ENCODE peak calls at places on chromosomes 5 and 9, in ten cellular contexts. One of them, this sample, is unnamed.
A peak's percentile ranks its signal among the peaks of the same experiment; 100 is the strongest.

GRCh38 chr9:126295936-126296600 is 30.6 kb upstream of the MVB12B start:
- DNase-seq in NCI-H1092 treated with DMSO at 0.1 percent for 48 hours: no peak
- DNase-seq in HTR-8/SVneo: no peak
- DNase-seq in HuH-7.5: no peak
- DNase-seq in ELR: no peak
- DNase-seq in activated T-cell treated with anti-CD3 and anti-CD28 coated beads for 48 hours: no peak
- DNase-seq in HEK293T: no peak
- DNase-seq in NCI-H2081: no peak
- DNase-seq in frontal cortex: no peak
- DNase-seq in brain microvascular endothelial cell: no peak
- DNase-seq in this sample: no peak

GRCh38 chr5:174491265-174491664 is 233.1 kb upstream of the MSX2 start:
- DNase-seq in NCI-H1092 treated with DMSO at 0.1 percent for 48 hours: no peak
- DNase-seq in HTR-8/SVneo: no peak
- DNase-seq in HuH-7.5: no peak
- DNase-seq in ELR: no peak
- DNase-seq in activated T-cell treated with anti-CD3 and anti-CD28 coated beads for 48 hours: no peak
- DNase-seq in HEK293T: peak; percentile 3
- DNase-seq in NCI-H2081: no peak
- DNase-seq in frontal cortex: no peak
- DNase-seq in brain microvascular endothelial cell: no peak
- DNase-seq in this sample: no peak

GRCh38 chr5:148909001-148909400 is 82.6 kb downstream of the ADRB2 start:
- DNase-seq in NCI-H1092 treated with DMSO at 0.1 percent for 48 hours: no peak
- DNase-seq in HTR-8/SVneo: no peak
- DNase-seq in HuH-7.5: no peak
- DNase-seq in ELR: peak; percentile 82
- DNase-seq in activated T-cell treated with anti-CD3 and anti-CD28 coated beads for 48 hours: no peak
- DNase-seq in HEK293T: no peak
- DNase-seq in NCI-H2081: no peak
- DNase-seq in frontal cortex: no peak
- DNase-seq in brain microvascular endothelial cell: no peak
- DNase-seq in this sample: peak; percentile 23

GRCh38 chr5:111572561-111572960 is 60.2 kb upstream of the STARD4 start:
- DNase-seq in NCI-H1092 treated with DMSO at 0.1 percent for 48 hours: no peak
- DNase-seq in HTR-8/SVneo: no peak
- DNase-seq in HuH-7.5: no peak
- DNase-seq in ELR: no peak
- DNase-seq in activated T-cell treated with anti-CD3 and anti-CD28 coated beads for 48 hours: no peak
- DNase-seq in HEK293T: no peak
- DNase-seq in NCI-H2081: no peak
- DNase-seq in frontal cortex: no peak
- DNase-seq in brain microvascular endothelial cell: no peak
- DNase-seq in this sample: no peak

GRCh38 chr9:87859137-87859536 is 23.5 kb upstream of the SPATA31E1 start:
- DNase-seq in NCI-H1092 treated with DMSO at 0.1 percent for 48 hours: no peak
- DNase-seq in HTR-8/SVneo: no peak
- DNase-seq in HuH-7.5: no peak
- DNase-seq in ELR: no peak
- DNase-seq in activated T-cell treated with anti-CD3 and anti-CD28 coated beads for 48 hours: no peak
- DNase-seq in HEK293T: no peak
- DNase-seq in NCI-H2081: no peak
- DNase-seq in frontal cortex: no peak
- DNase-seq in brain microvascular endothelial cell: no peak
- DNase-seq in this sample: no peak

GRCh38 chr5:179194201-179194910 is 134.2 kb downstream of the ZNF354C start:
- DNase-seq in NCI-H1092 treated with DMSO at 0.1 percent for 48 hours: no peak
- DNase-seq in HTR-8/SVneo: no peak
- DNase-seq in HuH-7.5: no peak
- DNase-seq in ELR: no peak
- DNase-seq in activated T-cell treated with anti-CD3 and anti-CD28 coated beads for 48 hours: no peak
- DNase-seq in HEK293T: no peak
- DNase-seq in NCI-H2081: no peak
- DNase-seq in frontal cortex: no peak
- DNase-seq in brain microvascular endothelial cell: no peak
- DNase-seq in this sample: no peak

GRCh38 chr9:89820337-89820736 is 215.5 kb downstream of the GADD45G start:
- DNase-seq in NCI-H1092 treated with DMSO at 0.1 percent for 48 hours: no peak
- DNase-seq in HTR-8/SVneo: no peak
- DNase-seq in HuH-7.5: no peak
- DNase-seq in ELR: no peak
- DNase-seq in activated T-cell treated with anti-CD3 and anti-CD28 coated beads for 48 hours: no peak
- DNase-seq in HEK293T: no peak
- DNase-seq in NCI-H2081: no peak
- DNase-seq in frontal cortex: no peak
- DNase-seq in brain microvascular endothelial cell: no peak
- DNase-seq in this sample: no peak

GRCh38 chr5:135242021-135242480 is 157.0 kb downstream of the MACROH2A1 start:
- DNase-seq in NCI-H1092 treated with DMSO at 0.1 percent for 48 hours: no peak
- DNase-seq in HTR-8/SVneo: peak; percentile 72
- DNase-seq in HuH-7.5: no peak
- DNase-seq in ELR: peak; percentile 92
- DNase-seq in activated T-cell treated with anti-CD3 and anti-CD28 coated beads for 48 hours: no peak
- DNase-seq in HEK293T: no peak
- DNase-seq in NCI-H2081: no peak
- DNase-seq in frontal cortex: no peak
- DNase-seq in brain microvascular endothelial cell: no peak
- DNase-seq in this sample: peak; percentile 67

GRCh38 chr5:37751227-37751626 is 88.6 kb downstream of the GDNF start:
- DNase-seq in NCI-H1092 treated with DMSO at 0.1 percent for 48 hours: no peak
- DNase-seq in HTR-8/SVneo: no peak
- DNase-seq in HuH-7.5: no peak
- DNase-seq in ELR: peak; percentile 73
- DNase-seq in activated T-cell treated with anti-CD3 and anti-CD28 coated beads for 48 hours: no peak
- DNase-seq in HEK293T: no peak
- DNase-seq in NCI-H2081: no peak
- DNase-seq in frontal cortex: no peak
- DNase-seq in brain microvascular endothelial cell: no peak
- DNase-seq in this sample: no peak

GRCh38 chr5:78544531-78545200 is 103.9 kb downstream of the LHFPL2 start:
- DNase-seq in NCI-H1092 treated with DMSO at 0.1 percent for 48 hours: no peak
- DNase-seq in HTR-8/SVneo: no peak
- DNase-seq in HuH-7.5: no peak
- DNase-seq in ELR: peak; percentile 59
- DNase-seq in activated T-cell treated with anti-CD3 and anti-CD28 coated beads for 48 hours: no peak
- DNase-seq in HEK293T: no peak
- DNase-seq in NCI-H2081: no peak
- DNase-seq in frontal cortex: no peak
- DNase-seq in brain microvascular endothelial cell: peak; percentile 90
- DNase-seq in this sample: peak; percentile 87